ENCODE peak calls at places on chromosomes 1 and 21, in nine cellular contexts. S is GM12865, M is ecto neural progenitor cell, O is progenitor cell of endocrine pancreas, K is activated T-cell treated with anti-CD3 and anti-CD28 coated beads for 4 hours, G is uterus, E is AG04449, I is head of caudate nucleus, N is amygdala. X is an unnamed sample.

GRCh38 chr21:34886554-34887385 is 162.3 kb downstream of the RUNX1 start:
- DNase-seq in S (peak; percentile 39), M (peak; percentile 71), N (no peak), E (no peak), O (no peak), I (no peak), K (no peak), G (no peak), X (no peak)

GRCh38 chr1:64669098-64669675 is 75.7 kb upstream of the RAVER2 start:
- DNase-seq in O (no peak), E (peak; percentile 10), G (no peak), K (no peak), M (no peak), S (no peak), N (no peak), I (no peak), X (no peak)

GRCh38 chr21:44998086-44998620 is 58.3 kb downstream of the SLX9 start:
- DNase-seq in G (no peak), M (no peak), K (no peak), I (no peak), S (no peak), O (no peak), E (no peak), N (no peak), X (no peak)

GRCh38 chr1:222643603-222643936 is 25.7 kb downstream of the MIA3 start:
- DNase-seq in E (no peak), S (no peak), O (no peak), M (no peak), G (peak; percentile 20), N (no peak), I (no peak), K (no peak), X (peak; percentile 43)

GRCh38 chr1:2985121-2985561 is 36.1 kb upstream of the ACTRT2 start:
- DNase-seq in G (no peak), K (no peak), O (no peak), N (no peak), E (no peak), M (no peak), I (peak; percentile 80), S (no peak), X (no peak)

GRCh38 chr1:233293556-233294446 is 1.7 kb downstream of the PCNX2 start:
- DNase-seq in N (no peak), E (no peak), S (no peak), I (no peak), M (no peak), G (no peak), O (no peak), K (no peak), X (no peak)

GRCh38 chr21:18041012-18041411 is 203.6 kb upstream of the CHODL start:
- DNase-seq in O (no peak), N (no peak), S (peak; percentile 28), K (no peak), M (no peak), G (no peak), I (no peak), E (no peak), X (no peak)

GRCh38 chr1:157700711-157701110 is at the start of gene FCRL3:
- DNase-seq in K (no peak), N (no peak), M (no peak), G (no peak), I (no peak), E (no peak), S (no peak), O (no peak), X (no peak)

GRCh38 chr1:235998812-235999211 is 66.1 kb downstream of the NID1 start:
- DNase-seq in M (no peak), G (peak; percentile 14), I (no peak), O (no peak), N (no peak), S (peak; percentile 91), E (no peak), K (no peak), X (no peak)

GRCh38 chr1:14565076-14565475 is 33.4 kb upstream of the KAZN start:
- DNase-seq in K (no peak), I (no peak), G (no peak), N (no peak), O (no peak), M (no peak), E (no peak), S (no peak), X (no peak)

GRCh38 chr1:167685844-167686243 is 35.9 kb upstream of the MPZL1 start:
- DNase-seq in M (no peak), E (no peak), O (no peak), G (no peak), S (no peak), K (no peak), I (no peak), N (no peak), X (no peak)

GRCh38 chr1:18062180-18062579 is 45.4 kb upstream of the IGSF21 start:
- DNase-seq in G (no peak), N (no peak), K (no peak), S (no peak), E (no peak), I (no peak), O (peak; percentile 16), M (no peak), X (no peak)

X was measured in kidney glomerular epithelial cell.